ENCODE peak calls at places on chromosomes 5 and 9, in seven cellular contexts. U is cardiac fibroblast, M is GM12891, B is left kidney, P is right lobe of liver, H is right cardiac atrium, X is SJCRH30. V is an unnamed sample.

GRCh38 chr5:150780180-150780692 is 1.7 kb downstream of the SMIM3 start:
- DNase-seq in U (no peak), M (no peak), B (no peak), P (no peak), H (peak), X (peak), V (no peak)

GRCh38 chr5:127505819-127506218 is 11.6 kb upstream of the PRRC1 start:
- DNase-seq in U (no peak), M (no peak), B (no peak), P (no peak), H (no peak), X (no peak), V (no peak)

GRCh38 chr5:8060235-8061139 is 191.5 kb downstream of the MTRR start:
- DNase-seq in U (no peak), M (no peak), B (peak), P (no peak), H (no peak), X (peak), V (no peak)

GRCh38 chr5:179293276-179293675 is 52.0 kb downstream of the ADAMTS2 start:
- DNase-seq in U (peak), M (no peak), B (peak), P (no peak), H (peak), X (no peak), V (no peak)

GRCh38 chr5:64384761-64385160 is 121.1 kb upstream of the RGS7BP start:
- DNase-seq in U (peak), M (peak), B (peak), P (no peak), H (no peak), X (peak), V (no peak)

GRCh38 chr9:78294290-78295176 is 2.4 kb upstream of the PSAT1 start:
- DNase-seq in U (no peak), M (no peak), B (no peak), P (no peak), H (no peak), X (no peak), V (no peak)

GRCh38 chr9:110744753-110745522 is 76.3 kb downstream of the MUSK start:
- DNase-seq in U (peak), M (no peak), B (peak), P (no peak), H (no peak), X (no peak), V (no peak)

GRCh38 chr5:54524704-54525103 is 7.1 kb downstream of the SNX18 start:
- DNase-seq in U (no peak), M (no peak), B (no peak), P (no peak), H (peak), X (no peak), V (no peak)

GRCh38 chr9:104997536-104997935 is 69.6 kb upstream of the ABCA1 start:
- DNase-seq in U (no peak), M (no peak), B (no peak), P (no peak), H (no peak), X (no peak), V (no peak)

GRCh38 chr5:91025449-91025848 is 357.7 kb downstream of the ARRDC3 start:
- DNase-seq in U (no peak), M (no peak), B (no peak), P (no peak), H (no peak), X (no peak), V (no peak)

GRCh38 chr5:139185589-139185988 is 12.6 kb downstream of the SIL1 start:
- DNase-seq in U (no peak), M (no peak), B (no peak), P (no peak), H (no peak), X (no peak), V (no peak)

GRCh38 chr9:17082343-17082742 is 52.5 kb upstream of the CNTLN start:
- DNase-seq in U (peak), M (no peak), B (peak), P (no peak), H (no peak), X (peak), V (peak)

GRCh38 chr9:87793292-87793691 is 67.4 kb downstream of the CTSL start:
- DNase-seq in U (peak), M (no peak), B (no peak), P (peak), H (no peak), X (no peak), V (no peak)

GRCh38 chr5:177303925-177304391 is 359 bp downstream of the PRELID1 start:
- DNase-seq in U (no peak), M (no peak), B (peak), P (no peak), H (no peak), X (no peak), V (no peak)

GRCh38 chr5:156936972-156937371 is 26.1 kb downstream of the TIMD4 start:
- DNase-seq in U (no peak), M (no peak), B (no peak), P (no peak), H (no peak), X (no peak), V (no peak)

GRCh38 chr9:1619915-1620705 is 395.0 kb upstream of the SMARCA2 start:
- DNase-seq in U (peak), M (no peak), B (peak), P (no peak), H (no peak), X (no peak), V (no peak)

GRCh38 chr5:73783823-73784222 is 157.8 kb downstream of the ARHGEF28 start:
- DNase-seq in U (peak), M (no peak), B (peak), P (no peak), H (no peak), X (no peak), V (no peak)

V was measured in iPS DF 19.7.